ENCODE peak calls at places on chromosomes 5 and 9, in ten cellular contexts. G is B cell, U is prostate gland, O is foreskin fibroblast, J is NCI-H510A treated with DMSO at 0.1 percent for 48 hours, D is EH, I is stomach, R is hypothalamus, F is NCI-H774, E is NCI-H446. P is an unnamed sample.
A peak's percentile ranks its signal among the peaks of the same experiment; 100 is the strongest.

GRCh38 chr5:61327761-61328753 is 4.0 kb upstream of the ZSWIM6 start:
- DNase-seq in F (no peak), O (peak; percentile 85), R (no peak), D (peak; percentile 81), I (no peak), G (no peak), J (no peak), E (no peak), U (no peak), P (no peak)

GRCh38 chr5:166961938-166962337 is 1329.5 kb upstream of the WWC1 start:
- DNase-seq in U (no peak), F (no peak), E (no peak), D (no peak), I (no peak), O (no peak), J (no peak), G (no peak), R (no peak), P (no peak)

GRCh38 chr5:175873090-175873454 is 1.7 kb downstream of the CPLX2 start:
- DNase-seq in E (no peak), I (no peak), O (no peak), G (no peak), D (no peak), J (peak; percentile 15), R (no peak), U (no peak), F (peak; percentile 65), P (no peak)

GRCh38 chr9:126959917-126960316 is 45.3 kb downstream of the RALGPS1 start:
- DNase-seq in O (no peak), J (no peak), G (no peak), E (no peak), F (no peak), D (no peak), U (no peak), I (no peak), R (no peak), P (no peak)

GRCh38 chr9:116288658-116289057 is 135.1 kb downstream of the PAPPA start:
- DNase-seq in U (no peak), E (no peak), J (no peak), G (no peak), F (no peak), D (peak; percentile 99), R (no peak), O (peak; percentile 95), I (no peak), P (no peak)

GRCh38 chr5:143077453-143078103 is 307.4 kb downstream of the ARHGAP26 start:
- DNase-seq in U (no peak), R (no peak), O (no peak), E (no peak), G (no peak), J (no peak), I (no peak), D (no peak), F (no peak), P (no peak)

GRCh38 chr5:142235050-142235797 is 89.6 kb downstream of the SPRY4 start:
- DNase-seq in J (no peak), F (no peak), I (no peak), R (no peak), U (no peak), O (no peak), D (no peak), E (no peak), G (no peak), P (no peak)

GRCh38 chr9:84775056-84775648 is 105.6 kb downstream of the NTRK2 start:
- DNase-seq in F (no peak), O (no peak), J (no peak), D (no peak), E (no peak), G (no peak), I (no peak), R (no peak), U (peak; percentile 6), P (no peak)

GRCh38 chr5:38670878-38671277 is 114.4 kb upstream of the LIFR start:
- DNase-seq in D (peak; percentile 36), F (no peak), J (no peak), O (peak; percentile 15), I (no peak), U (peak; percentile 80), E (no peak), G (no peak), R (no peak), P (no peak)

GRCh38 chr9:136081113-136081825 is 13.8 kb downstream of the NACC2 start:
- DNase-seq in F (no peak), R (no peak), G (peak; percentile 18), U (no peak), D (no peak), E (no peak), I (peak; percentile 61), J (peak; percentile 46), O (no peak), P (no peak)

GRCh38 chr9:95107001-95107749 is 210.3 kb downstream of the FANCC start:
- DNase-seq in O (peak; percentile 12), G (no peak), F (no peak), J (no peak), E (no peak), D (peak; percentile 92), U (no peak), I (no peak), R (no peak), P (peak; percentile 70)

GRCh38 chr5:91864902-91865420 is 481.8 kb upstream of the ARRDC3 start:
- DNase-seq in I (no peak), O (no peak), R (no peak), D (no peak), U (no peak), F (no peak), J (no peak), E (peak; percentile 14), G (no peak), P (no peak)

GRCh38 chr5:14277407-14278320 is 134.5 kb downstream of the TRIO start:
- DNase-seq in I (no peak), U (no peak), E (no peak), J (no peak), G (no peak), R (no peak), O (no peak), F (no peak), D (no peak), P (no peak)

GRCh38 chr5:150665044-150665443 is 4.0 kb downstream of the MYOZ3 start:
- DNase-seq in G (peak; percentile 7), J (no peak), E (no peak), I (no peak), O (peak; percentile 62), D (peak; percentile 70), U (no peak), R (no peak), F (no peak), P (no peak)

GRCh38 chr9:88198346-88198807 is 60.1 kb upstream of the SPATA31C2 start:
- DNase-seq in O (peak; percentile 45), J (no peak), F (no peak), G (no peak), E (no peak), D (peak; percentile 75), I (no peak), U (no peak), R (no peak), P (no peak)

GRCh38 chr9:81522721-81523551 is 166.4 kb downstream of the TLE1 start:
- DNase-seq in F (peak; percentile 45), G (peak; percentile 56), I (no peak), R (no peak), U (peak; percentile 22), E (peak; percentile 39), D (peak; percentile 77), O (peak; percentile 36), J (peak; percentile 84), P (no peak)

GRCh38 chr5:1112596-1113331 is 901 bp upstream of the SLC12A7 start:
- DNase-seq in D (no peak), F (peak; percentile 95), G (no peak), U (no peak), R (no peak), O (no peak), J (no peak), I (peak; percentile 73), E (no peak), P (no peak)

GRCh38 chr5:141762316-141762715 is 80.3 kb upstream of the ARAP3 start:
- DNase-seq in E (no peak), D (no peak), F (no peak), G (no peak), J (no peak), U (no peak), R (no peak), I (no peak), O (no peak), P (no peak)

GRCh38 chr9:135075234-135076142 is 12.0 kb upstream of the OLFM1 start:
- DNase-seq in F (no peak), E (peak; percentile 79), D (peak; percentile 8), O (no peak), J (no peak), I (peak; percentile 29), U (peak; percentile 60), G (no peak), R (peak; percentile 19), P (peak; percentile 83)

GRCh38 chr9:127707766-127708165 is 978 bp downstream of the CFAP157 start:
- DNase-seq in J (no peak), G (no peak), O (no peak), F (peak; percentile 11), R (no peak), I (no peak), D (no peak), E (no peak), U (no peak), P (no peak)

GRCh38 chr9:87292449-87293191 is 205.0 kb upstream of the DAPK1 start:
- DNase-seq in U (no peak), R (no peak), I (no peak), F (no peak), D (peak; percentile 90), G (no peak), J (no peak), E (no peak), O (peak; percentile 42), P (no peak)

GRCh38 chr9:16282216-16282615 is 588.3 kb downstream of the BNC2 start:
- DNase-seq in U (peak; percentile 16), J (no peak), R (no peak), F (no peak), G (no peak), E (peak; percentile 22), D (peak; percentile 91), O (peak; percentile 67), I (no peak), P (no peak)

GRCh38 chr9:96022445-96023031 is 147.0 kb downstream of the ERCC6L2 start:
- DNase-seq in U (no peak), J (no peak), R (no peak), I (no peak), G (peak; percentile 33), E (no peak), D (no peak), O (no peak), F (no peak), P (no peak)

GRCh38 chr5:50445281-50445949 is 4.3 kb upstream of the EMB start:
- DNase-seq in D (no peak), O (no peak), I (no peak), G (peak; percentile 29), F (no peak), U (no peak), J (no peak), E (no peak), R (no peak), P (no peak)

GRCh38 chr9:98971168-98971914 is 27.6 kb downstream of the COL15A1 start:
- DNase-seq in G (no peak), I (no peak), O (peak; percentile 59), F (no peak), U (no peak), E (peak; percentile 23), J (no peak), R (peak; percentile 25), D (peak; percentile 85), P (no peak)

P was measured in tibial artery.